ENCODE peak calls at places on chromosomes 12 and 14, in ten cellular contexts. O, N, B, T, U, G, H, C, W and X are unnamed samples.

GRCh38 chr14:71647086-71647784 is 285.0 kb upstream of the RGS6 start:
- DNase-seq in W (no peak), B (no peak), T (no peak), N (no peak), G (no peak), O (no peak), U (no peak), C (no peak), H (no peak), X (no peak)

GRCh38 chr12:47744005-47744651 is 14.6 kb downstream of the RAPGEF3 start:
- DNase-seq in N (no peak), U (peak), W (peak), B (no peak), G (peak), C (peak), H (no peak), O (no peak), T (peak), X (no peak)

GRCh38 chr12:109711596-109712461 is 1.8 kb upstream of the FAM222A start:
- DNase-seq in B (no peak), O (no peak), T (no peak), N (no peak), H (no peak), W (no peak), G (no peak), U (no peak), C (no peak), X (no peak)

GRCh38 chr14:95533391-95533821 is 1.4 kb upstream of the GLRX5 start:
- DNase-seq in G (no peak), W (no peak), T (no peak), B (no peak), U (no peak), H (no peak), C (no peak), O (no peak), N (peak), X (peak)

GRCh38 chr14:23085458-23085857 is 9.5 kb downstream of the ACIN1 start:
- DNase-seq in W (no peak), N (no peak), T (no peak), C (no peak), O (peak), U (no peak), H (no peak), B (no peak), G (no peak), X (no peak)

GRCh38 chr12:117367006-117367638 is 5.7 kb upstream of the NOS1 start:
- DNase-seq in N (peak), U (no peak), B (peak), H (peak), O (peak), C (peak), T (peak), W (peak), G (peak), X (peak)

GRCh38 chr14:26132061-26132460 is 465.8 kb downstream of the NOVA1 start:
- DNase-seq in H (no peak), W (no peak), T (no peak), N (no peak), U (no peak), O (no peak), B (no peak), C (no peak), G (no peak), X (no peak)

GRCh38 chr14:50714452-50715073 is 46.5 kb upstream of the SAV1 start:
- DNase-seq in B (no peak), C (no peak), T (no peak), U (no peak), O (peak), H (no peak), W (no peak), G (no peak), N (peak), X (peak)

GRCh38 chr14:88198441-88198840 is 124.6 kb downstream of the KCNK10 start:
- DNase-seq in B (no peak), G (no peak), H (no peak), T (no peak), W (no peak), O (no peak), U (no peak), C (no peak), N (no peak), X (no peak)

GRCh38 chr12:127284870-127285431 is 982.0 kb upstream of the TMEM132C start:
- DNase-seq in B (peak), T (no peak), N (peak), W (no peak), C (no peak), H (peak), O (peak), G (no peak), U (no peak), X (peak)

GRCh38 chr12:124722871-124723270 is 140.8 kb downstream of the SCARB1 start:
- DNase-seq in C (no peak), B (no peak), G (no peak), W (no peak), U (no peak), H (no peak), N (no peak), T (no peak), O (no peak), X (no peak)

GRCh38 chr14:78399316-78399889 is 229.2 kb downstream of the NRXN3 start:
- DNase-seq in C (no peak), U (no peak), B (peak), N (peak), G (no peak), H (no peak), W (peak), O (peak), T (no peak), X (peak)

GRCh38 chr12:2613674-2614073 is 181.1 kb upstream of the FKBP4 start:
- DNase-seq in O (peak), H (peak), G (no peak), B (peak), C (no peak), N (peak), T (no peak), W (peak), U (no peak), X (peak)

GRCh38 chr12:96908170-96908675 is 1.2 kb downstream of the NEDD1 start:
- DNase-seq in T (no peak), B (peak), C (no peak), U (no peak), H (no peak), N (no peak), W (peak), O (no peak), G (no peak), X (no peak)